ENCODE peak calls at places on chromosomes 3 and 15, in eight cellular contexts. X, G, J, R, H, K, P and T are unnamed samples.

GRCh38 chr15:70435872-70436271 is 327.5 kb downstream of the UACA start:
- DNase-seq in J (no peak), R (no peak), X (no peak), K (no peak), P (no peak), H (no peak), G (no peak), T (no peak)

GRCh38 chr3:172280406-172281051 is 167.7 kb downstream of the GHSR start:
- DNase-seq in R (no peak), X (peak), J (peak), K (no peak), P (no peak), G (no peak), H (no peak), T (no peak)

GRCh38 chr3:66404246-66404645 is 96.6 kb downstream of the LRIG1 start:
- DNase-seq in X (no peak), R (no peak), G (no peak), J (no peak), H (no peak), P (no peak), K (no peak), T (no peak)

GRCh38 chr3:120272294-120272693 is 12.7 kb downstream of the GPR156 start:
- DNase-seq in G (no peak), H (no peak), K (no peak), R (no peak), P (no peak), J (no peak), X (no peak), T (no peak)

GRCh38 chr3:12155833-12156232 is 2.9 kb downstream of the TIMP4 start:
- DNase-seq in R (no peak), P (no peak), J (no peak), G (no peak), H (no peak), X (peak), K (no peak), T (no peak)

GRCh38 chr3:30578479-30578878 is 27.9 kb upstream of the TGFBR2 start:
- DNase-seq in K (peak), P (no peak), X (peak), J (peak), G (no peak), H (no peak), R (no peak), T (no peak)

GRCh38 chr3:151770941-151771340 is 37.2 kb downstream of the AADACL2 start:
- DNase-seq in H (no peak), G (no peak), R (no peak), J (no peak), K (no peak), P (no peak), X (no peak), T (no peak)

GRCh38 chr3:4492240-4493007 is 724 bp upstream of the ITPR1 start:
- DNase-seq in X (peak), K (peak), G (peak), J (no peak), P (no peak), R (peak), H (peak), T (peak)

GRCh38 chr3:13167829-13168228 is 94.6 kb upstream of the IQSEC1 start:
- DNase-seq in J (no peak), R (no peak), P (no peak), K (no peak), H (no peak), G (no peak), X (no peak), T (no peak)

GRCh38 chr3:124361566-124361965 is 368.7 kb upstream of the UMPS start:
- DNase-seq in H (no peak), G (no peak), P (no peak), R (no peak), X (no peak), K (no peak), J (no peak), T (no peak)

GRCh38 chr3:152175576-152175883 is 93.2 kb upstream of the MBNL1 start:
- DNase-seq in R (no peak), H (no peak), J (peak), G (no peak), P (no peak), X (peak), K (no peak), T (no peak)

GRCh38 chr3:189914799-189915198 is 205.9 kb downstream of the P3H2 start:
- DNase-seq in K (no peak), R (no peak), G (no peak), H (no peak), J (peak), X (peak), P (no peak), T (no peak)

GRCh38 chr3:17833786-17834559 is 91.5 kb upstream of the TBC1D5 start:
- DNase-seq in G (no peak), K (no peak), R (no peak), P (no peak), X (no peak), J (no peak), H (no peak), T (no peak)